ENCODE peak calls at places on chromosomes 1 and 21, in nine cellular contexts. One of them, this sample, is unnamed.

GRCh38 chr21:41752231-41752681 is 14.6 kb downstream of the RIPK4 start:
- ATAC-seq in gastroesophageal sphincter: no peak
- ATAC-seq in left colon: peak; percentile 38
- ATAC-seq in stimulated activated effector memory CD8-positive, alpha-beta T cell treated with anti-CD3 and anti-CD28 coated beads, Interleukin-12 subunit alpha, Interleukin-12 subunit beta, amount 100 ng/mL, for 72 hours: no peak
- ATAC-seq in sciatic nerve: no peak
- ATAC-seq in A549: no peak
- ATAC-seq in foreskin keratinocyte: peak; percentile 79
- ATAC-seq in activated T-cell treated with anti-CD3 and anti-CD28 coated beads, Interleukin-2, amount 50 U/mL, for 72 hours: no peak
- ATAC-seq in natural killer cell treated with Interleukin-12 subunit alpha and Interleukin-12 subunit beta and Interleukin-15 and Interleukin-18, amount 100 ng/mL, for 72 hours: no peak
- ATAC-seq in this sample: peak; percentile 69

GRCh38 chr1:7827134-7827955 is 25.5 kb downstream of the UTS2 start:
- ATAC-seq in gastroesophageal sphincter: no peak
- ATAC-seq in natural killer cell treated with Interleukin-12 subunit alpha and Interleukin-12 subunit beta and Interleukin-15 and Interleukin-18, amount 100 ng/mL, for 72 hours: peak; percentile 81
- ATAC-seq in foreskin keratinocyte: no peak
- ATAC-seq in stimulated activated effector memory CD8-positive, alpha-beta T cell treated with anti-CD3 and anti-CD28 coated beads, Interleukin-12 subunit alpha, Interleukin-12 subunit beta, amount 100 ng/mL, for 72 hours: peak; percentile 79
- ATAC-seq in A549: no peak
- ATAC-seq in activated T-cell treated with anti-CD3 and anti-CD28 coated beads, Interleukin-2, amount 50 U/mL, for 72 hours: peak; percentile 52
- ATAC-seq in sciatic nerve: peak; percentile 67
- ATAC-seq in left colon: no peak
- ATAC-seq in this sample: no peak

GRCh38 chr1:185733818-185734709 is at the start of gene HMCN1:
- ATAC-seq in A549: peak; percentile 94
- ATAC-seq in stimulated activated effector memory CD8-positive, alpha-beta T cell treated with anti-CD3 and anti-CD28 coated beads, Interleukin-12 subunit alpha, Interleukin-12 subunit beta, amount 100 ng/mL, for 72 hours: peak; percentile 60
- ATAC-seq in gastroesophageal sphincter: peak; percentile 93
- ATAC-seq in foreskin keratinocyte: peak; percentile 83
- ATAC-seq in natural killer cell treated with Interleukin-12 subunit alpha and Interleukin-12 subunit beta and Interleukin-15 and Interleukin-18, amount 100 ng/mL, for 72 hours: peak; percentile 63
- ATAC-seq in left colon: peak; percentile 86
- ATAC-seq in sciatic nerve: peak; percentile 92
- ATAC-seq in activated T-cell treated with anti-CD3 and anti-CD28 coated beads, Interleukin-2, amount 50 U/mL, for 72 hours: peak; percentile 61
- ATAC-seq in this sample: peak; percentile 87

GRCh38 chr1:6596886-6597776 is 5.5 kb downstream of the KLHL21 start:
- ATAC-seq in gastroesophageal sphincter: no peak
- ATAC-seq in foreskin keratinocyte: no peak
- ATAC-seq in stimulated activated effector memory CD8-positive, alpha-beta T cell treated with anti-CD3 and anti-CD28 coated beads, Interleukin-12 subunit alpha, Interleukin-12 subunit beta, amount 100 ng/mL, for 72 hours: no peak
- ATAC-seq in sciatic nerve: no peak
- ATAC-seq in left colon: no peak
- ATAC-seq in A549: no peak
- ATAC-seq in activated T-cell treated with anti-CD3 and anti-CD28 coated beads, Interleukin-2, amount 50 U/mL, for 72 hours: no peak
- ATAC-seq in natural killer cell treated with Interleukin-12 subunit alpha and Interleukin-12 subunit beta and Interleukin-15 and Interleukin-18, amount 100 ng/mL, for 72 hours: no peak
- ATAC-seq in this sample: no peak

GRCh38 chr1:14522331-14523241 is 75.9 kb upstream of the KAZN start:
- ATAC-seq in natural killer cell treated with Interleukin-12 subunit alpha and Interleukin-12 subunit beta and Interleukin-15 and Interleukin-18, amount 100 ng/mL, for 72 hours: no peak
- ATAC-seq in gastroesophageal sphincter: peak; percentile 80
- ATAC-seq in activated T-cell treated with anti-CD3 and anti-CD28 coated beads, Interleukin-2, amount 50 U/mL, for 72 hours: no peak
- ATAC-seq in left colon: no peak
- ATAC-seq in stimulated activated effector memory CD8-positive, alpha-beta T cell treated with anti-CD3 and anti-CD28 coated beads, Interleukin-12 subunit alpha, Interleukin-12 subunit beta, amount 100 ng/mL, for 72 hours: no peak
- ATAC-seq in sciatic nerve: peak; percentile 88
- ATAC-seq in A549: peak; percentile 50
- ATAC-seq in foreskin keratinocyte: peak; percentile 78
- ATAC-seq in this sample: no peak

GRCh38 chr1:59505596-59506028 is 208.7 kb downstream of the FGGY start:
- ATAC-seq in sciatic nerve: no peak
- ATAC-seq in foreskin keratinocyte: peak; percentile 56
- ATAC-seq in stimulated activated effector memory CD8-positive, alpha-beta T cell treated with anti-CD3 and anti-CD28 coated beads, Interleukin-12 subunit alpha, Interleukin-12 subunit beta, amount 100 ng/mL, for 72 hours: no peak
- ATAC-seq in left colon: no peak
- ATAC-seq in gastroesophageal sphincter: no peak
- ATAC-seq in A549: no peak
- ATAC-seq in activated T-cell treated with anti-CD3 and anti-CD28 coated beads, Interleukin-2, amount 50 U/mL, for 72 hours: no peak
- ATAC-seq in natural killer cell treated with Interleukin-12 subunit alpha and Interleukin-12 subunit beta and Interleukin-15 and Interleukin-18, amount 100 ng/mL, for 72 hours: no peak
- ATAC-seq in this sample: peak; percentile 73

GRCh38 chr1:150562384-150563339 is 13.5 kb downstream of the ADAMTSL4 start:
- ATAC-seq in gastroesophageal sphincter: no peak
- ATAC-seq in sciatic nerve: no peak
- ATAC-seq in left colon: no peak
- ATAC-seq in activated T-cell treated with anti-CD3 and anti-CD28 coated beads, Interleukin-2, amount 50 U/mL, for 72 hours: peak; percentile 42
- ATAC-seq in A549: no peak
- ATAC-seq in stimulated activated effector memory CD8-positive, alpha-beta T cell treated with anti-CD3 and anti-CD28 coated beads, Interleukin-12 subunit alpha, Interleukin-12 subunit beta, amount 100 ng/mL, for 72 hours: peak; percentile 48
- ATAC-seq in natural killer cell treated with Interleukin-12 subunit alpha and Interleukin-12 subunit beta and Interleukin-15 and Interleukin-18, amount 100 ng/mL, for 72 hours: peak; percentile 46
- ATAC-seq in foreskin keratinocyte: no peak
- ATAC-seq in this sample: no peak

GRCh38 chr1:109928591-109929111 is 18.0 kb downstream of the CSF1 start:
- ATAC-seq in sciatic nerve: peak; percentile 65
- ATAC-seq in A549: no peak
- ATAC-seq in left colon: no peak
- ATAC-seq in natural killer cell treated with Interleukin-12 subunit alpha and Interleukin-12 subunit beta and Interleukin-15 and Interleukin-18, amount 100 ng/mL, for 72 hours: no peak
- ATAC-seq in stimulated activated effector memory CD8-positive, alpha-beta T cell treated with anti-CD3 and anti-CD28 coated beads, Interleukin-12 subunit alpha, Interleukin-12 subunit beta, amount 100 ng/mL, for 72 hours: no peak
- ATAC-seq in gastroesophageal sphincter: peak; percentile 21
- ATAC-seq in activated T-cell treated with anti-CD3 and anti-CD28 coated beads, Interleukin-2, amount 50 U/mL, for 72 hours: no peak
- ATAC-seq in foreskin keratinocyte: no peak
- ATAC-seq in this sample: peak; percentile 42

GRCh38 chr1:11524465-11525150 is 45.7 kb downstream of the DISP3 start:
- ATAC-seq in A549: no peak
- ATAC-seq in natural killer cell treated with Interleukin-12 subunit alpha and Interleukin-12 subunit beta and Interleukin-15 and Interleukin-18, amount 100 ng/mL, for 72 hours: no peak
- ATAC-seq in activated T-cell treated with anti-CD3 and anti-CD28 coated beads, Interleukin-2, amount 50 U/mL, for 72 hours: no peak
- ATAC-seq in gastroesophageal sphincter: no peak
- ATAC-seq in sciatic nerve: no peak
- ATAC-seq in foreskin keratinocyte: no peak
- ATAC-seq in stimulated activated effector memory CD8-positive, alpha-beta T cell treated with anti-CD3 and anti-CD28 coated beads, Interleukin-12 subunit alpha, Interleukin-12 subunit beta, amount 100 ng/mL, for 72 hours: no peak
- ATAC-seq in left colon: no peak
- ATAC-seq in this sample: no peak